ENCODE peak calls at places on chromosomes 7 and 10, in seven cellular contexts. One of them, this sample, is unnamed.

GRCh38 chr10:117486606-117487005 is 55.9 kb upstream of the EMX2 start:
- DNase-seq in posterior cingulate gyrus: no peak
- DNase-seq in mammary epithelial cell: no peak
- DNase-seq in kidney tubule cell: no peak
- DNase-seq in hypothalamus: no peak
- DNase-seq in activated CD8-positive, alpha-beta memory T cell treated with anti-CD3 and anti-CD28 coated beads, Interleukin-2, amount 50 U/mL, for 4 hours: no peak
- DNase-seq in osteocyte: no peak
- DNase-seq in this sample: no peak

GRCh38 chr10:51910189-51910588 is 210.8 kb upstream of the CSTF2T start:
- DNase-seq in posterior cingulate gyrus: no peak
- DNase-seq in hypothalamus: no peak
- DNase-seq in osteocyte: no peak
- DNase-seq in kidney tubule cell: no peak
- DNase-seq in mammary epithelial cell: no peak
- DNase-seq in activated CD8-positive, alpha-beta memory T cell treated with anti-CD3 and anti-CD28 coated beads, Interleukin-2, amount 50 U/mL, for 4 hours: no peak
- DNase-seq in this sample: no peak

GRCh38 chr10:118725784-118726507 is 28.8 kb downstream of the CACUL1 start:
- DNase-seq in kidney tubule cell: no peak
- DNase-seq in osteocyte: no peak
- DNase-seq in mammary epithelial cell: no peak
- DNase-seq in activated CD8-positive, alpha-beta memory T cell treated with anti-CD3 and anti-CD28 coated beads, Interleukin-2, amount 50 U/mL, for 4 hours: no peak
- DNase-seq in hypothalamus: no peak
- DNase-seq in posterior cingulate gyrus: no peak
- DNase-seq in this sample: no peak

GRCh38 chr10:34701194-34701593 is 113.9 kb downstream of the PARD3 start:
- DNase-seq in osteocyte: no peak
- DNase-seq in posterior cingulate gyrus: no peak
- DNase-seq in mammary epithelial cell: no peak
- DNase-seq in kidney tubule cell: no peak
- DNase-seq in hypothalamus: no peak
- DNase-seq in activated CD8-positive, alpha-beta memory T cell treated with anti-CD3 and anti-CD28 coated beads, Interleukin-2, amount 50 U/mL, for 4 hours: no peak
- DNase-seq in this sample: no peak

GRCh38 chr10:6207658-6208057 is 4.9 kb downstream of the PFKFB3 start:
- DNase-seq in activated CD8-positive, alpha-beta memory T cell treated with anti-CD3 and anti-CD28 coated beads, Interleukin-2, amount 50 U/mL, for 4 hours: no peak
- DNase-seq in hypothalamus: no peak
- DNase-seq in kidney tubule cell: peak
- DNase-seq in mammary epithelial cell: peak
- DNase-seq in osteocyte: no peak
- DNase-seq in posterior cingulate gyrus: no peak
- DNase-seq in this sample: no peak

GRCh38 chr7:124497209-124497608 is 268.4 kb downstream of the GPR37 start:
- DNase-seq in hypothalamus: no peak
- DNase-seq in osteocyte: no peak
- DNase-seq in mammary epithelial cell: no peak
- DNase-seq in activated CD8-positive, alpha-beta memory T cell treated with anti-CD3 and anti-CD28 coated beads, Interleukin-2, amount 50 U/mL, for 4 hours: no peak
- DNase-seq in kidney tubule cell: no peak
- DNase-seq in posterior cingulate gyrus: no peak
- DNase-seq in this sample: no peak

GRCh38 chr10:117884592-117884991 is 162.1 kb downstream of the RAB11FIP2 start:
- DNase-seq in mammary epithelial cell: no peak
- DNase-seq in osteocyte: no peak
- DNase-seq in posterior cingulate gyrus: no peak
- DNase-seq in hypothalamus: no peak
- DNase-seq in kidney tubule cell: no peak
- DNase-seq in activated CD8-positive, alpha-beta memory T cell treated with anti-CD3 and anti-CD28 coated beads, Interleukin-2, amount 50 U/mL, for 4 hours: no peak
- DNase-seq in this sample: no peak

GRCh38 chr10:105243381-105243780 is 602.3 kb downstream of the SORCS3 start:
- DNase-seq in posterior cingulate gyrus: no peak
- DNase-seq in kidney tubule cell: peak
- DNase-seq in activated CD8-positive, alpha-beta memory T cell treated with anti-CD3 and anti-CD28 coated beads, Interleukin-2, amount 50 U/mL, for 4 hours: no peak
- DNase-seq in hypothalamus: no peak
- DNase-seq in mammary epithelial cell: peak
- DNase-seq in osteocyte: no peak
- DNase-seq in this sample: no peak

GRCh38 chr10:4431114-4431862 is 394.7 kb upstream of the AKR1E2 start:
- DNase-seq in kidney tubule cell: no peak
- DNase-seq in posterior cingulate gyrus: no peak
- DNase-seq in mammary epithelial cell: no peak
- DNase-seq in hypothalamus: no peak
- DNase-seq in osteocyte: no peak
- DNase-seq in activated CD8-positive, alpha-beta memory T cell treated with anti-CD3 and anti-CD28 coated beads, Interleukin-2, amount 50 U/mL, for 4 hours: no peak
- DNase-seq in this sample: no peak

GRCh38 chr10:126930506-126931458 is 25.6 kb downstream of the DOCK1 start:
- DNase-seq in posterior cingulate gyrus: no peak
- DNase-seq in kidney tubule cell: no peak
- DNase-seq in mammary epithelial cell: no peak
- DNase-seq in hypothalamus: no peak
- DNase-seq in osteocyte: no peak
- DNase-seq in activated CD8-positive, alpha-beta memory T cell treated with anti-CD3 and anti-CD28 coated beads, Interleukin-2, amount 50 U/mL, for 4 hours: no peak
- DNase-seq in this sample: no peak

GRCh38 chr7:51593638-51594037 is 277.0 kb upstream of the COBL start:
- DNase-seq in osteocyte: no peak
- DNase-seq in posterior cingulate gyrus: no peak
- DNase-seq in hypothalamus: no peak
- DNase-seq in kidney tubule cell: no peak
- DNase-seq in mammary epithelial cell: no peak
- DNase-seq in activated CD8-positive, alpha-beta memory T cell treated with anti-CD3 and anti-CD28 coated beads, Interleukin-2, amount 50 U/mL, for 4 hours: no peak
- DNase-seq in this sample: no peak

GRCh38 chr7:82204694-82205093 is 238.9 kb downstream of the CACNA2D1 start:
- DNase-seq in kidney tubule cell: peak
- DNase-seq in hypothalamus: no peak
- DNase-seq in osteocyte: no peak
- DNase-seq in activated CD8-positive, alpha-beta memory T cell treated with anti-CD3 and anti-CD28 coated beads, Interleukin-2, amount 50 U/mL, for 4 hours: no peak
- DNase-seq in posterior cingulate gyrus: no peak
- DNase-seq in mammary epithelial cell: peak
- DNase-seq in this sample: peak

GRCh38 chr10:79932307-79932706 is 16.6 kb downstream of the SFTPD start:
- DNase-seq in posterior cingulate gyrus: no peak
- DNase-seq in osteocyte: no peak
- DNase-seq in kidney tubule cell: no peak
- DNase-seq in mammary epithelial cell: no peak
- DNase-seq in hypothalamus: no peak
- DNase-seq in activated CD8-positive, alpha-beta memory T cell treated with anti-CD3 and anti-CD28 coated beads, Interleukin-2, amount 50 U/mL, for 4 hours: no peak
- DNase-seq in this sample: no peak

GRCh38 chr10:63520463-63521388 is 475 bp upstream of the REEP3 start:
- DNase-seq in posterior cingulate gyrus: peak
- DNase-seq in osteocyte: peak
- DNase-seq in mammary epithelial cell: peak
- DNase-seq in hypothalamus: no peak
- DNase-seq in activated CD8-positive, alpha-beta memory T cell treated with anti-CD3 and anti-CD28 coated beads, Interleukin-2, amount 50 U/mL, for 4 hours: no peak
- DNase-seq in kidney tubule cell: peak
- DNase-seq in this sample: no peak

GRCh38 chr7:16066805-16067459 is 354.4 kb downstream of the CRPPA start:
- DNase-seq in activated CD8-positive, alpha-beta memory T cell treated with anti-CD3 and anti-CD28 coated beads, Interleukin-2, amount 50 U/mL, for 4 hours: no peak
- DNase-seq in posterior cingulate gyrus: no peak
- DNase-seq in osteocyte: no peak
- DNase-seq in kidney tubule cell: no peak
- DNase-seq in mammary epithelial cell: no peak
- DNase-seq in hypothalamus: no peak
- DNase-seq in this sample: no peak

GRCh38 chr10:101237908-101238731 is 8.9 kb upstream of the LBX1 start:
- DNase-seq in osteocyte: no peak
- DNase-seq in kidney tubule cell: no peak
- DNase-seq in activated CD8-positive, alpha-beta memory T cell treated with anti-CD3 and anti-CD28 coated beads, Interleukin-2, amount 50 U/mL, for 4 hours: no peak
- DNase-seq in hypothalamus: no peak
- DNase-seq in mammary epithelial cell: no peak
- DNase-seq in posterior cingulate gyrus: no peak
- DNase-seq in this sample: no peak

GRCh38 chr10:78781991-78782390 is 286.8 kb upstream of the ZMIZ1 start:
- DNase-seq in mammary epithelial cell: no peak
- DNase-seq in hypothalamus: no peak
- DNase-seq in activated CD8-positive, alpha-beta memory T cell treated with anti-CD3 and anti-CD28 coated beads, Interleukin-2, amount 50 U/mL, for 4 hours: no peak
- DNase-seq in kidney tubule cell: no peak
- DNase-seq in posterior cingulate gyrus: no peak
- DNase-seq in osteocyte: no peak
- DNase-seq in this sample: no peak

GRCh38 chr7:21941570-21942224 is 4.0 kb downstream of the CDCA7L start:
- DNase-seq in hypothalamus: no peak
- DNase-seq in mammary epithelial cell: peak
- DNase-seq in posterior cingulate gyrus: no peak
- DNase-seq in kidney tubule cell: peak
- DNase-seq in osteocyte: no peak
- DNase-seq in activated CD8-positive, alpha-beta memory T cell treated with anti-CD3 and anti-CD28 coated beads, Interleukin-2, amount 50 U/mL, for 4 hours: no peak
- DNase-seq in this sample: no peak

GRCh38 chr10:75294866-75295692 is 59.3 kb upstream of the COMTD1 start:
- DNase-seq in posterior cingulate gyrus: peak
- DNase-seq in kidney tubule cell: peak
- DNase-seq in hypothalamus: no peak
- DNase-seq in osteocyte: peak
- DNase-seq in activated CD8-positive, alpha-beta memory T cell treated with anti-CD3 and anti-CD28 coated beads, Interleukin-2, amount 50 U/mL, for 4 hours: peak
- DNase-seq in mammary epithelial cell: peak
- DNase-seq in this sample: peak

GRCh38 chr10:79387466-79387973 is 40.3 kb downstream of the PPIF start:
- DNase-seq in posterior cingulate gyrus: no peak
- DNase-seq in kidney tubule cell: no peak
- DNase-seq in osteocyte: peak
- DNase-seq in activated CD8-positive, alpha-beta memory T cell treated with anti-CD3 and anti-CD28 coated beads, Interleukin-2, amount 50 U/mL, for 4 hours: no peak
- DNase-seq in hypothalamus: no peak
- DNase-seq in mammary epithelial cell: no peak
- DNase-seq in this sample: no peak

GRCh38 chr7:116698930-116699722 is 27.1 kb downstream of the MET start:
- DNase-seq in mammary epithelial cell: no peak
- DNase-seq in activated CD8-positive, alpha-beta memory T cell treated with anti-CD3 and anti-CD28 coated beads, Interleukin-2, amount 50 U/mL, for 4 hours: no peak
- DNase-seq in osteocyte: no peak
- DNase-seq in hypothalamus: no peak
- DNase-seq in posterior cingulate gyrus: no peak
- DNase-seq in kidney tubule cell: no peak
- DNase-seq in this sample: no peak

This sample was measured in tibial nerve.